ENCODE peak calls at places on chromosomes 3 and 15, in six cellular contexts. W is stomach; X is effector memory CD8-positive, alpha-beta T cell; F is activated naive CD4-positive, alpha-beta T cell treated with anti-CD3 and anti-CD28 coated beads, Interleukin-2, amount 50 U/mL, for 16 hours; D is KG1; G is stimulated activated CD8-positive, alpha-beta memory T cell treated with anti-CD3 and anti-CD28 coated beads, Interleukin-7, amount 100 ng/mL, for 1 hour. H is an unnamed sample.

GRCh38 chr15:48358681-48359152 is 27.5 kb downstream of the DUT start:
- DNase-seq in W (no peak), G (no peak), D (no peak), X (no peak), F (no peak), H (no peak)

GRCh38 chr3:65146149-65146548 is 458.3 kb upstream of the ADAMTS9 start:
- DNase-seq in G (no peak), W (no peak), X (no peak), D (no peak), F (no peak), H (no peak)

GRCh38 chr3:54914180-54914579 is 13.7 kb downstream of the LRTM1 start:
- DNase-seq in W (no peak), D (no peak), X (no peak), F (no peak), G (no peak), H (no peak)

GRCh38 chr3:181267312-181267711 is 277.8 kb upstream of the DNAJC19 start:
- DNase-seq in F (no peak), W (no peak), D (no peak), X (no peak), G (no peak), H (no peak)

GRCh38 chr3:194082596-194083220 is 53.2 kb upstream of the HES1 start:
- DNase-seq in W (no peak), F (no peak), D (no peak), X (no peak), G (no peak), H (no peak)

GRCh38 chr3:17030438-17030837 is 145.7 kb downstream of the PLCL2 start:
- DNase-seq in D (no peak), W (no peak), F (no peak), X (no peak), G (no peak), H (no peak)

GRCh38 chr15:83912343-83912742 is 258.4 kb downstream of the ADAMTSL3 start:
- DNase-seq in F (no peak), D (no peak), X (no peak), W (no peak), G (no peak), H (no peak)

GRCh38 chr3:134311693-134312071 is 61.0 kb upstream of the RYK start:
- DNase-seq in W (no peak), D (no peak), G (no peak), F (no peak), X (no peak), H (no peak)

GRCh38 chr3:165193392-165194268 is 2.6 kb downstream of the SLITRK3 start:
- DNase-seq in G (no peak), X (no peak), F (no peak), W (no peak), D (no peak), H (no peak)

GRCh38 chr3:190731596-190731995 is 130.9 kb downstream of the GMNC start:
- DNase-seq in W (no peak), X (no peak), D (no peak), F (no peak), G (no peak), H (no peak)

GRCh38 chr3:11459147-11459837 is 184.4 kb downstream of the VGLL4 start:
- DNase-seq in W (no peak), G (no peak), X (no peak), D (no peak), F (no peak), H (no peak)

GRCh38 chr3:129605593-129606521 is 619 bp downstream of the PLXND1 start:
- DNase-seq in F (peak), X (peak), W (peak), D (no peak), G (no peak), H (peak)

GRCh38 chr3:25834346-25834745 is 44.5 kb downstream of the OXSM start:
- DNase-seq in W (no peak), D (no peak), G (no peak), F (no peak), X (no peak), H (no peak)

GRCh38 chr15:66898656-66899402 is 166.6 kb upstream of the SMAD3 start:
- DNase-seq in G (no peak), X (no peak), D (no peak), F (no peak), W (no peak), H (no peak)

GRCh38 chr15:77528290-77528967 is 104.3 kb downstream of the LINGO1 start:
- DNase-seq in F (no peak), D (no peak), G (no peak), W (no peak), X (no peak), H (no peak)

GRCh38 chr3:125593991-125594574 is 1.2 kb downstream of the OSBPL11 start:
- DNase-seq in G (no peak), D (peak), F (no peak), X (no peak), W (no peak), H (no peak)

GRCh38 chr3:128072454-128073184 is 20.4 kb downstream of the SEC61A1 start:
- DNase-seq in D (no peak), X (no peak), W (peak), F (no peak), G (no peak), H (no peak)

GRCh38 chr15:76912430-76912829 is 7.3 kb upstream of the SCAPER start:
- DNase-seq in G (no peak), X (no peak), W (no peak), D (no peak), F (no peak), H (no peak)

GRCh38 chr3:177959188-177959587 is 577.0 kb upstream of the KCNMB2 start:
- DNase-seq in G (no peak), X (no peak), D (no peak), W (no peak), F (no peak), H (no peak)

GRCh38 chr3:150106752-150107428 is 136.2 kb upstream of the PFN2 start:
- DNase-seq in X (no peak), W (no peak), D (no peak), F (no peak), G (no peak), H (no peak)

GRCh38 chr15:94793641-94794040 is 562.3 kb downstream of the MCTP2 start:
- DNase-seq in F (no peak), G (no peak), D (no peak), X (no peak), W (no peak), H (no peak)

GRCh38 chr3:157531301-157531660 is 28.1 kb upstream of the VEPH1 start:
- DNase-seq in G (no peak), W (no peak), X (no peak), D (no peak), F (no peak), H (no peak)

GRCh38 chr3:73727117-73727802 is 102.5 kb upstream of the PDZRN3 start:
- DNase-seq in W (no peak), G (no peak), X (no peak), D (no peak), F (no peak), H (no peak)

GRCh38 chr3:47850062-47850802 is 47.3 kb downstream of the DHX30 start:
- DNase-seq in G (no peak), X (no peak), W (no peak), F (no peak), D (no peak), H (peak)

GRCh38 chr15:35696767-35697231 is 150.8 kb upstream of the DPH6 start:
- DNase-seq in G (no peak), X (no peak), F (no peak), W (no peak), D (no peak), H (peak)

GRCh38 chr3:152309031-152309430 is 40.3 kb downstream of the MBNL1 start:
- DNase-seq in F (no peak), W (no peak), X (no peak), G (no peak), D (no peak), H (no peak)

GRCh38 chr3:125256675-125257074 is 44.1 kb upstream of the SLC12A8 start:
- DNase-seq in X (no peak), D (no peak), F (no peak), W (no peak), G (no peak), H (no peak)

GRCh38 chr3:99418709-99419108 is 219.7 kb upstream of the COL8A1 start:
- DNase-seq in W (no peak), X (no peak), F (no peak), G (no peak), D (no peak), H (no peak)

GRCh38 chr3:25686766-25687165 is 22.1 kb upstream of the TOP2B start:
- DNase-seq in X (no peak), D (no peak), F (no peak), W (no peak), G (no peak), H (no peak)

GRCh38 chr3:25713316-25713967 is 48.7 kb upstream of the TOP2B start:
- DNase-seq in W (no peak), D (no peak), F (no peak), G (no peak), X (no peak), H (no peak)

GRCh38 chr3:27713435-27713880 is 8.7 kb downstream of the EOMES start:
- DNase-seq in W (no peak), F (no peak), X (no peak), D (no peak), G (no peak), H (no peak)

GRCh38 chr3:41608267-41608822 is 353.6 kb downstream of the ULK4 start:
- DNase-seq in X (no peak), D (no peak), W (no peak), F (no peak), G (no peak), H (no peak)

GRCh38 chr3:100893590-100893989 is 99.6 kb downstream of the ABI3BP start:
- DNase-seq in X (no peak), W (no peak), F (no peak), D (no peak), G (no peak), H (no peak)

GRCh38 chr3:182118081-182118480 is 406.4 kb downstream of the SOX2 start:
- DNase-seq in G (no peak), W (no peak), F (no peak), X (no peak), D (no peak), H (no peak)

GRCh38 chr3:29694783-29695182 is 413.9 kb downstream of the RBMS3 start:
- DNase-seq in X (no peak), W (no peak), G (no peak), D (no peak), F (no peak), H (no peak)

GRCh38 chr15:70374096-70374495 is 276.4 kb upstream of the TLE3 start:
- DNase-seq in D (no peak), W (no peak), X (no peak), F (no peak), G (no peak), H (no peak)

GRCh38 chr15:89615135-89615534 is 39.9 kb downstream of the TICRR start:
- DNase-seq in F (no peak), X (no peak), D (no peak), W (no peak), G (no peak), H (no peak)

GRCh38 chr15:74203914-74204431 is 1.4 kb upstream of the STRA6 start:
- DNase-seq in F (no peak), D (no peak), W (no peak), G (no peak), X (no peak), H (no peak)

GRCh38 chr3:116087431-116087830 is 357.9 kb downstream of the LSAMP start:
- DNase-seq in D (no peak), X (no peak), W (no peak), G (no peak), F (no peak), H (no peak)